ENCODE peak calls at places on chromosome 18, in nine cellular contexts. C is sciatic nerve; R is hypothalamus; E is stimulated activated CD8-positive, alpha-beta memory T cell treated with anti-CD3 and anti-CD28 coated beads, Interleukin-12 subunit alpha, Interleukin-12 subunit beta, amount 100 ng/mL, for 4 hours; Q is HT-29; T is cardiac fibroblast; A is left ventricle myocardium superior; D is colonic mucosa; I is Jurkat, Clone E6-1. P is an unnamed sample.

GRCh38 chr18:63063171-63063570 is 256.4 kb downstream of the BCL2 start:
- DNase-seq in D (no peak), T (no peak), E (no peak), R (no peak), I (no peak), Q (no peak), A (no peak), C (no peak), P (no peak)

GRCh38 chr18:27661320-27662049 is 476.4 kb upstream of the CHST9 start:
- DNase-seq in C (no peak), I (no peak), R (no peak), T (no peak), E (no peak), A (no peak), Q (no peak), D (no peak), P (no peak)

GRCh38 chr18:36376361-36376760 is 78.8 kb downstream of the FHOD3 start:
- DNase-seq in T (no peak), R (no peak), A (no peak), E (no peak), C (no peak), D (no peak), Q (no peak), I (no peak), P (no peak)

GRCh38 chr18:2223394-2223793 is 347.9 kb downstream of the METTL4 start:
- DNase-seq in I (no peak), Q (peak; percentile 6), R (no peak), T (peak; percentile 60), D (no peak), C (no peak), E (no peak), A (no peak), P (no peak)

GRCh38 chr18:38262666-38263065 is 697.1 kb upstream of the CELF4 start:
- DNase-seq in D (no peak), A (no peak), E (no peak), R (no peak), T (no peak), Q (no peak), C (no peak), I (no peak), P (no peak)

GRCh38 chr18:13364721-13365205 is 146.2 kb downstream of the LDLRAD4 start:
- DNase-seq in C (no peak), A (no peak), Q (no peak), I (no peak), T (no peak), R (no peak), E (no peak), D (no peak), P (no peak)

GRCh38 chr18:68314403-68314802 is 400.5 kb downstream of the TMX3 start:
- DNase-seq in D (no peak), E (no peak), Q (no peak), I (no peak), A (no peak), C (no peak), R (no peak), T (no peak), P (no peak)

GRCh38 chr18:3596324-3597158 is 146.6 kb downstream of the TGIF1 start:
- DNase-seq in C (peak; percentile 77), T (peak; percentile 48), E (no peak), R (no peak), I (no peak), D (peak; percentile 70), A (peak; percentile 62), Q (peak; percentile 89), P (peak; percentile 72)

GRCh38 chr18:62339106-62339988 is 14.2 kb downstream of the TNFRSF11A start:
- DNase-seq in E (no peak), D (peak; percentile 56), Q (peak; percentile 46), A (no peak), R (no peak), C (no peak), I (no peak), T (peak; percentile 43), P (no peak)

GRCh38 chr18:23053756-23054457 is 81.4 kb upstream of the CABLES1 start:
- DNase-seq in R (no peak), Q (peak; percentile 70), A (no peak), I (no peak), C (no peak), E (no peak), D (no peak), T (peak; percentile 73), P (no peak)